ENCODE peak calls at places on chromosome 15, in ten cellular contexts. W is adrenal gland, J is uterus, L is A549, O is transverse colon, R is GM12878, I is heart left ventricle, S is ovary, U is tibial nerve, Z is testis. X is an unnamed sample.

GRCh38 chr15:83569341-83569740 is 84.6 kb upstream of the ADAMTSL3 start:
- DNase-seq in W (no peak), J (no peak), L (no peak), O (no peak), R (no peak), I (no peak), S (no peak), U (no peak), Z (no peak), X (no peak)

GRCh38 chr15:74235962-74236361 is at the start of gene CCDC33:
- DNase-seq in W (no peak), J (no peak), L (no peak), O (peak), R (peak), I (no peak), S (no peak), U (no peak), Z (no peak), X (peak)

GRCh38 chr15:62848631-62849050 is 193.9 kb upstream of the TPM1 start:
- DNase-seq in W (no peak), J (no peak), L (peak), O (no peak), R (no peak), I (no peak), S (no peak), U (no peak), Z (no peak), X (no peak)

GRCh38 chr15:69755571-69756310 is 303.1 kb downstream of the RPLP1 start:
- DNase-seq in W (no peak), J (no peak), L (no peak), O (peak), R (peak), I (no peak), S (no peak), U (no peak), Z (no peak), X (no peak)

GRCh38 chr15:60918234-60918964 is 310.7 kb downstream of the RORA start:
- DNase-seq in W (no peak), J (no peak), L (no peak), O (peak), R (no peak), I (no peak), S (no peak), U (no peak), Z (no peak), X (peak)

GRCh38 chr15:62653122-62653521 is 389.4 kb upstream of the TPM1 start:
- DNase-seq in W (no peak), J (no peak), L (no peak), O (no peak), R (no peak), I (no peak), S (no peak), U (no peak), Z (no peak), X (no peak)

GRCh38 chr15:76109046-76109445 is 49.3 kb downstream of the TMEM266 start:
- DNase-seq in W (no peak), J (no peak), L (no peak), O (no peak), R (no peak), I (no peak), S (no peak), U (no peak), Z (no peak), X (no peak)

GRCh38 chr15:49464513-49464912 is 41.5 kb downstream of the FGF7 start:
- DNase-seq in W (no peak), J (no peak), L (no peak), O (no peak), R (no peak), I (no peak), S (no peak), U (no peak), Z (no peak), X (no peak)

GRCh38 chr15:62506217-62506805 is 341.2 kb upstream of the C2CD4B start:
- DNase-seq in W (no peak), J (no peak), L (peak), O (no peak), R (no peak), I (no peak), S (no peak), U (no peak), Z (no peak), X (no peak)

GRCh38 chr15:78761891-78762385 is 49.3 kb downstream of the ADAMTS7 start:
- DNase-seq in W (no peak), J (no peak), L (no peak), O (no peak), R (no peak), I (no peak), S (no peak), U (no peak), Z (no peak), X (no peak)

GRCh38 chr15:69830425-69830824 is 267.3 kb downstream of the TLE3 start:
- DNase-seq in W (no peak), J (no peak), L (no peak), O (no peak), R (no peak), I (no peak), S (no peak), U (no peak), Z (no peak), X (no peak)

GRCh38 chr15:59590027-59590426 is 21.6 kb upstream of the GCNT3 start:
- DNase-seq in W (no peak), J (no peak), L (no peak), O (no peak), R (peak), I (no peak), S (no peak), U (no peak), Z (no peak), X (no peak)

GRCh38 chr15:59420108-59420507 is 17.9 kb upstream of the FAM81A start:
- DNase-seq in W (no peak), J (no peak), L (no peak), O (no peak), R (no peak), I (no peak), S (no peak), U (no peak), Z (no peak), X (no peak)

GRCh38 chr15:100968043-100968966 is 49.1 kb downstream of the LRRK1 start:
- DNase-seq in W (no peak), J (no peak), L (no peak), O (no peak), R (peak), I (no peak), S (no peak), U (no peak), Z (no peak), X (no peak)

GRCh38 chr15:45021331-45021730 is 1.7 kb upstream of the SORD start:
- DNase-seq in W (peak), J (no peak), L (no peak), O (no peak), R (no peak), I (no peak), S (no peak), U (no peak), Z (peak), X (peak)

GRCh38 chr15:40046721-40047412 is 7.9 kb upstream of the SRP14 start:
- DNase-seq in W (no peak), J (no peak), L (peak), O (no peak), R (no peak), I (no peak), S (no peak), U (no peak), Z (no peak), X (no peak)

GRCh38 chr15:40067921-40068624 is 29.1 kb upstream of the SRP14 start:
- DNase-seq in W (peak), J (no peak), L (no peak), O (no peak), R (no peak), I (no peak), S (peak), U (no peak), Z (no peak), X (no peak)

GRCh38 chr15:39502616-39503195 is 78.2 kb upstream of the THBS1 start:
- DNase-seq in W (no peak), J (no peak), L (no peak), O (no peak), R (no peak), I (no peak), S (no peak), U (no peak), Z (no peak), X (no peak)

GRCh38 chr15:62545392-62546227 is 380.5 kb upstream of the C2CD4B start:
- DNase-seq in W (no peak), J (peak), L (no peak), O (peak), R (no peak), I (peak), S (no peak), U (peak), Z (peak), X (peak)

GRCh38 chr15:60798821-60799220 is 319.9 kb upstream of the ICE2 start:
- DNase-seq in W (peak), J (no peak), L (no peak), O (no peak), R (peak), I (no peak), S (no peak), U (no peak), Z (no peak), X (no peak)

GRCh38 chr15:45637552-45638033 is 2.8 kb downstream of the SQOR start:
- DNase-seq in W (peak), J (peak), L (peak), O (peak), R (peak), I (peak), S (peak), U (peak), Z (peak), X (peak)

GRCh38 chr15:95208988-95209387 is 977.6 kb downstream of the MCTP2 start:
- DNase-seq in W (no peak), J (no peak), L (no peak), O (no peak), R (no peak), I (no peak), S (no peak), U (no peak), Z (no peak), X (no peak)

GRCh38 chr15:88617031-88617722 is 4.0 kb upstream of the AEN start:
- DNase-seq in W (no peak), J (no peak), L (no peak), O (no peak), R (no peak), I (no peak), S (no peak), U (no peak), Z (no peak), X (no peak)

GRCh38 chr15:40043927-40044716 is 5.1 kb upstream of the SRP14 start:
- DNase-seq in W (no peak), J (no peak), L (no peak), O (no peak), R (no peak), I (no peak), S (no peak), U (no peak), Z (no peak), X (no peak)

GRCh38 chr15:49383266-49383665 is 39.8 kb upstream of the FGF7 start:
- DNase-seq in W (no peak), J (no peak), L (peak), O (no peak), R (no peak), I (no peak), S (no peak), U (no peak), Z (no peak), X (no peak)

GRCh38 chr15:96230557-96231181 is 99.8 kb upstream of the NR2F2 start:
- DNase-seq in W (no peak), J (no peak), L (peak), O (no peak), R (no peak), I (no peak), S (no peak), U (no peak), Z (no peak), X (no peak)

GRCh38 chr15:65870889-65871533 is 1.7 kb downstream of the RAB11A start:
- DNase-seq in W (no peak), J (no peak), L (peak), O (no peak), R (no peak), I (no peak), S (no peak), U (no peak), Z (no peak), X (no peak)

GRCh38 chr15:96514607-96515285 is 184.2 kb downstream of the NR2F2 start:
- DNase-seq in W (no peak), J (no peak), L (no peak), O (no peak), R (no peak), I (no peak), S (no peak), U (no peak), Z (no peak), X (peak)

GRCh38 chr15:101803676-101804075 is 367 bp downstream of the OR4F6 start:
- DNase-seq in W (no peak), J (no peak), L (no peak), O (no peak), R (no peak), I (no peak), S (no peak), U (no peak), Z (no peak), X (no peak)

GRCh38 chr15:66291816-66292215 is 1.6 kb upstream of the DIS3L start:
- DNase-seq in W (no peak), J (no peak), L (no peak), O (no peak), R (no peak), I (no peak), S (no peak), U (no peak), Z (no peak), X (no peak)

GRCh38 chr15:63218114-63218808 is 28.9 kb downstream of the RAB8B start:
- DNase-seq in W (no peak), J (no peak), L (peak), O (no peak), R (no peak), I (no peak), S (no peak), U (no peak), Z (no peak), X (no peak)

GRCh38 chr15:63244976-63245645 is 32.3 kb upstream of the APH1B start:
- DNase-seq in W (no peak), J (no peak), L (no peak), O (no peak), R (no peak), I (no peak), S (no peak), U (no peak), Z (no peak), X (no peak)

GRCh38 chr15:69045810-69046209 is 31.3 kb downstream of the NOX5 start:
- DNase-seq in W (no peak), J (no peak), L (peak), O (no peak), R (no peak), I (no peak), S (no peak), U (no peak), Z (peak), X (no peak)

GRCh38 chr15:73114064-73114463 is 61.8 kb downstream of the NEO1 start:
- DNase-seq in W (no peak), J (no peak), L (no peak), O (no peak), R (no peak), I (no peak), S (no peak), U (no peak), Z (no peak), X (no peak)

GRCh38 chr15:48177875-48178611 is at the start of gene MYEF2:
- DNase-seq in W (peak), J (peak), L (peak), O (peak), R (peak), I (peak), S (peak), U (peak), Z (peak), X (peak)
- TF ChIP-seq POLR2A in W (peak), J (no peak), L (peak), O (no peak), R (peak), I (no peak), S (no peak), U (no peak), Z (no peak), X (no peak)

DNA sequence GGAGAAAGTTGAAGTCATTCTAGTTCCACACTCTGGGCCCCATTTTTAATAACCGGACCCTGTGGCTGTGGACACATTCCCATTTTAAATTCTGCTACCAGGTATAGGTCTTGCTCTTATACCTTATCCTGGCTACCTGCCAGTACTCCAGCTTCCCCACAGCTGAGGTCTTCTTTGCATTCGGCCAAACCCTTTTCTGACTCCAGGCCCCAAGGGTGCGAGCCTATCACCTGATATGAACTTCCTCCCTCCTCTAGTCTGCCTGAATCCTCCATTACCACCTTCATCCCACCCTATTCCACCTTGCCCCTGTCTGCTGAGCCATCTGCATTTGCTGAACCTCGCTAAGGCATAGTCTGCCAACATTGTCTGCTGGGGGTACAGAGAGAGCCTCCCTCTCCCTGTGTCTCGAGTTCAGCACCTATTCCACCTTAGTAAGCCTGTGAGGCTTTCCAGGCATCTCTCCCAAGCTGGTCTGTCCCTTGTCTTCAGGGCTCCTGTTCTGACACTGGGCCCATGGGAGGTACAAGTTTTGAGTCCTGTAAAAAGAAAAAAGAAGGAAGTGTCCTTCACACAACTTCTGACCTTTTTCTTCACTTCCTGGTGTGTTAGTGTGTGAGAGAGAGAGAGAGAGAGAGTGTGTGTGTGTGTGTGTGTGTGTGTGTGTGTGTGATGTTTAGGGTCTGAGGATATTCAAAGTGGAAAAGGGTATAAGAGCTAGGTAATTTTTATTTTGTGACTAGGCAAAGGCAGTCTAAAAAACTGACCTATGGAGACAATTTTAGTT is 27.0 kb downstream of the PDE8A start:
- DNase-seq in W (no peak), J (no peak), L (no peak), O (no peak), R (no peak), I (no peak), S (no peak), U (no peak), Z (no peak), X (no peak)
- H3K27ac ChIP-seq in W (peak), J (peak), L (peak), O (peak), R (peak), I (peak), S (peak), U (peak), Z (no peak), X (peak)

GRCh38 chr15:56918046-56918906 is at the start of gene TCF12:
- DNase-seq in W (peak), J (peak), L (peak), O (peak), R (peak), I (peak), S (peak), U (peak), Z (peak), X (peak)
- TF ChIP-seq POLR2A in W (peak), J (peak), L (peak), O (peak), R (peak), I (no peak), S (peak), U (peak), Z (peak), X (no peak)

GRCh38 chr15:47718474-47719440 is 1.5 kb downstream of the SEMA6D start:
- DNase-seq in W (no peak), J (no peak), L (no peak), O (peak), R (no peak), I (peak), S (peak), U (peak), Z (peak), X (no peak)

GRCh38 chr15:47715856-47716445 is 1.4 kb upstream of the SEMA6D start:
- DNase-seq in W (peak), J (no peak), L (no peak), O (no peak), R (no peak), I (peak), S (peak), U (no peak), Z (peak), X (no peak)

GRCh38 chr15:47719730-47720129 is 2.4 kb downstream of the SEMA6D start:
- DNase-seq in W (no peak), J (no peak), L (no peak), O (no peak), R (no peak), I (no peak), S (no peak), U (no peak), Z (no peak), X (no peak)

GRCh38 chr15:47715402-47715801 is 1.9 kb upstream of the SEMA6D start:
- DNase-seq in W (no peak), J (no peak), L (no peak), O (no peak), R (no peak), I (no peak), S (no peak), U (no peak), Z (no peak), X (no peak)

GRCh38 chr15:47717036-47717611 is at the start of gene SEMA6D:
- DNase-seq in W (peak), J (peak), L (peak), O (peak), R (no peak), I (peak), S (peak), U (peak), Z (peak), X (peak)
- H3K27ac ChIP-seq in W (no peak), J (peak), L (no peak), O (peak), R (no peak), I (peak), S (peak), U (peak), Z (peak), X (peak)

DNA sequence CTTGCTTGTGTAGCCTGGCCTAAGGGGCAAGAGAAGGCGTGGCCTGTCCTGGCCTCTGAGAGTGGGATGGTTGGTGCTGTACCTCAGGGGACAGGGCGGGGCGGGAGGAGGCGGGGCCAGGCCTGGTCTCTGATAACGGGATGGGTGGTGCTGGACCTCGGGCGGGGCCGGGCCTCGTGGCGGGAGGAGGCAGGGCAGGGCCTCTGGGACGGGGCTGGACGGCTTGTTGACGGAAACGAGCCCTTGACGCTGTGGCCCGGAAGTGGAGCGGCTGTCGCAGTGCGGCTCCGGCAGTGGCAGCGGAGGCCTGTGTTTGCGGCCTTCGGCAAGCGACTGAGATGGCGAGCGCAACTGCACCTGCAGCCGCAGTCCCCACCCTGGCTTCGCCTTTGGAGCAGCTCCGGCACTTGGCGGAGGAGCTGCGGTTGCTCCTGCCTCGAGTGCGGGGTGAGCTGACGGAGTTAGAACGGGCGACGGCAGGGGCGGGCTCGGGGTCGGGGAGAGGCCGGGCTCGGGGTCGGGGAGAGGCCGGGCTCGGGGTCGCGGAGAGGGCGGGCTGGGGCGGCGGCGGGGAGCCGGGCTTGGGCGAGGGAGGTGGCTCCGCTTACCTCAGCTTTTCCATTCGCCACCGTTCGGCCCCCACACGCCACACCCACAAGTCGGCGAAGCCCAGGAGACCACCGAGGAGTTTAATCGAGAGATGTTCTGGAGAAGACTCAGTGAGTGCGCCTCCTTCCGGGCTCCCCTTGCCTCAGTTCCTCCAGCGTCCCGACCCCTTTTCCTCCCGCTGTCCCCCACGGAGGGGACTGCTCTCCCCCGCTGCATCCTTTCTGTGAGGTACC is at the start of gene CCNDBP1:
- DNase-seq in W (peak), J (peak), L (peak), O (peak), R (peak), I (peak), S (peak), U (peak), Z (peak), X (peak)
- TF ChIP-seq POLR2A in W (peak), J (peak), L (peak), O (peak), R (peak), I (no peak), S (peak), U (peak), Z (no peak), X (no peak)

X was measured in stomach.